ENCODE peak calls at places on chromosomes 1 and 21, in nine cellular contexts. N, G, S, L, H, W, O, J and Y are unnamed samples.

GRCh38 chr1:227459977-227460376 is 103.4 kb upstream of the ZNF678 start:
- DNase-seq in N (no peak), G (no peak), S (no peak), L (no peak), H (no peak), W (no peak), O (no peak), J (no peak), Y (no peak)

GRCh38 chr1:228986093-228986904 is 251.0 kb downstream of the RHOU start:
- DNase-seq in N (peak), G (peak), S (no peak), L (no peak), H (peak), W (no peak), O (no peak), J (no peak), Y (peak)

GRCh38 chr1:96409689-96410088 is 311.9 kb upstream of the PTBP2 start:
- DNase-seq in N (no peak), G (no peak), S (no peak), L (no peak), H (no peak), W (no peak), O (no peak), J (no peak), Y (no peak)

GRCh38 chr1:35931424-35932157 is 686 bp downstream of the AGO3 start:
- DNase-seq in N (no peak), G (no peak), S (peak), L (no peak), H (peak), W (no peak), O (no peak), J (no peak), Y (no peak)

GRCh38 chr1:64343105-64343960 is 126.6 kb upstream of the CACHD1 start:
- DNase-seq in N (no peak), G (no peak), S (no peak), L (no peak), H (no peak), W (no peak), O (no peak), J (no peak), Y (no peak)

GRCh38 chr1:8409107-8409506 is 91.2 kb downstream of the SLC45A1 start:
- DNase-seq in N (no peak), G (no peak), S (peak), L (no peak), H (no peak), W (peak), O (no peak), J (no peak), Y (no peak)

GRCh38 chr1:206890690-206891089 is 6.6 kb upstream of the IL24 start:
- DNase-seq in N (no peak), G (no peak), S (no peak), L (no peak), H (no peak), W (no peak), O (no peak), J (no peak), Y (no peak)

GRCh38 chr1:50651476-50652263 is 228.4 kb upstream of the DMRTA2 start:
- DNase-seq in N (no peak), G (no peak), S (no peak), L (no peak), H (no peak), W (no peak), O (no peak), J (no peak), Y (no peak)

GRCh38 chr1:65425697-65426096 is 5.2 kb downstream of the LEPR start:
- DNase-seq in N (no peak), G (no peak), S (no peak), L (no peak), H (no peak), W (no peak), O (no peak), J (no peak), Y (no peak)

GRCh38 chr1:233242827-233243483 is 52.6 kb downstream of the PCNX2 start:
- DNase-seq in N (no peak), G (no peak), S (no peak), L (no peak), H (no peak), W (no peak), O (no peak), J (no peak), Y (no peak)

GRCh38 chr1:180274221-180274620 is 44.2 kb downstream of the LHX4 start:
- DNase-seq in N (no peak), G (no peak), S (no peak), L (no peak), H (no peak), W (no peak), O (no peak), J (no peak), Y (no peak)

GRCh38 chr1:5830771-5831599 is 161.2 kb downstream of the NPHP4 start:
- DNase-seq in N (no peak), G (no peak), S (peak), L (no peak), H (no peak), W (no peak), O (peak), J (no peak), Y (no peak)

GRCh38 chr21:19607983-19608668 is 1204.5 kb upstream of the TMPRSS15 start:
- DNase-seq in N (no peak), G (no peak), S (no peak), L (no peak), H (no peak), W (no peak), O (no peak), J (no peak), Y (no peak)

GRCh38 chr1:161044908-161045748 is 649 bp downstream of the USF1 start:
- DNase-seq in N (no peak), G (peak), S (peak), L (peak), H (peak), W (peak), O (peak), J (peak), Y (no peak)

GRCh38 chr21:41460578-41461527 is 34.8 kb downstream of the MX1 start:
- DNase-seq in N (peak), G (peak), S (peak), L (peak), H (peak), W (peak), O (peak), J (peak), Y (no peak)

GRCh38 chr1:239814306-239814881 is 277.3 kb upstream of the FMN2 start:
- DNase-seq in N (no peak), G (no peak), S (no peak), L (no peak), H (no peak), W (no peak), O (no peak), J (no peak), Y (no peak)

GRCh38 chr1:35431173-35431599 is 126.0 kb downstream of the KIAA0319L start:
- DNase-seq in N (no peak), G (no peak), S (no peak), L (no peak), H (no peak), W (no peak), O (no peak), J (no peak), Y (no peak)

GRCh38 chr1:44559361-44559760 is 114.9 kb downstream of the TMEM53 start:
- DNase-seq in N (no peak), G (no peak), S (no peak), L (no peak), H (no peak), W (no peak), O (no peak), J (no peak), Y (no peak)

GRCh38 chr1:247538561-247538960 is 2.3 kb upstream of the OR2C3 start:
- DNase-seq in N (no peak), G (no peak), S (no peak), L (no peak), H (no peak), W (no peak), O (no peak), J (no peak), Y (no peak)

GRCh38 chr1:167454929-167455785 is 63.2 kb downstream of the CD247 start:
- DNase-seq in N (no peak), G (peak), S (peak), L (peak), H (peak), W (peak), O (peak), J (peak), Y (peak)

GRCh38 chr1:11037740-11038182 is 9.3 kb downstream of the MASP2 start:
- DNase-seq in N (peak), G (peak), S (peak), L (peak), H (peak), W (peak), O (peak), J (peak), Y (no peak)

GRCh38 chr1:28078680-28079626 is 9.5 kb downstream of the EYA3 start:
- DNase-seq in N (no peak), G (no peak), S (no peak), L (no peak), H (no peak), W (no peak), O (no peak), J (no peak), Y (no peak)

GRCh38 chr1:48677306-48678287 is 99.1 kb downstream of the BEND5 start:
- DNase-seq in N (peak), G (peak), S (peak), L (peak), H (peak), W (peak), O (peak), J (peak), Y (no peak)

GRCh38 chr1:167705250-167705649 is 16.5 kb upstream of the MPZL1 start:
- DNase-seq in N (no peak), G (no peak), S (no peak), L (no peak), H (no peak), W (no peak), O (no peak), J (no peak), Y (no peak)

GRCh38 chr1:45667321-45668111 is 18.8 kb downstream of the GPBP1L1 start:
- DNase-seq in N (no peak), G (no peak), S (no peak), L (no peak), H (no peak), W (no peak), O (no peak), J (no peak), Y (no peak)

GRCh38 chr1:117671781-117672501 is 66.1 kb downstream of the TENT5C start:
- DNase-seq in N (no peak), G (no peak), S (peak), L (no peak), H (peak), W (no peak), O (peak), J (peak), Y (no peak)
- TF ChIP-seq CTCF in N (no peak), G (peak), S (peak), L (no peak), H (peak), W (no peak), O (no peak), J (no peak), Y (no peak)

GRCh38 chr1:18947570-18947969 is 8.9 kb downstream of the IFFO2 start:
- DNase-seq in N (no peak), G (no peak), S (no peak), L (no peak), H (no peak), W (no peak), O (no peak), J (no peak), Y (no peak)

GRCh38 chr1:18948048-18948912 is 8.2 kb downstream of the IFFO2 start:
- DNase-seq in N (no peak), G (no peak), S (no peak), L (no peak), H (no peak), W (no peak), O (no peak), J (peak), Y (no peak)

GRCh38 chr1:18949689-18950414 is 6.6 kb downstream of the IFFO2 start:
- DNase-seq in N (no peak), G (no peak), S (peak), L (peak), H (no peak), W (no peak), O (peak), J (no peak), Y (no peak)

GRCh38 chr1:18950415-18951026 is 6.0 kb downstream of the IFFO2 start:
- DNase-seq in N (peak), G (peak), S (no peak), L (peak), H (peak), W (no peak), O (no peak), J (no peak), Y (no peak)

GRCh38 chr1:18948913-18949688 is 7.4 kb downstream of the IFFO2 start:
- DNase-seq in N (no peak), G (no peak), S (peak), L (no peak), H (peak), W (no peak), O (peak), J (no peak), Y (no peak)
- TF ChIP-seq CTCF in N (no peak), G (no peak), S (no peak), L (no peak), H (no peak), W (no peak), O (no peak), J (no peak), Y (no peak)

GRCh38 chr1:118247593-118247992 is 62.6 kb upstream of the SPAG17 start:
- DNase-seq in N (no peak), G (no peak), S (no peak), L (no peak), H (no peak), W (peak), O (peak), J (no peak), Y (no peak)
- TF ChIP-seq CTCF in N (no peak), G (no peak), S (peak), L (peak), H (no peak), W (peak), O (no peak), J (no peak), Y (peak)

GRCh38 chr1:14541348-14541747 is 57.1 kb upstream of the KAZN start:
- DNase-seq in N (no peak), G (no peak), S (no peak), L (no peak), H (no peak), W (no peak), O (no peak), J (no peak), Y (no peak)

GRCh38 chr1:14539309-14539708 is 59.2 kb upstream of the KAZN start:
- DNase-seq in N (no peak), G (no peak), S (no peak), L (no peak), H (no peak), W (no peak), O (no peak), J (no peak), Y (no peak)

GRCh38 chr1:14539953-14540563 is 58.4 kb upstream of the KAZN start:
- DNase-seq in N (no peak), G (no peak), S (peak), L (peak), H (no peak), W (peak), O (no peak), J (no peak), Y (no peak)

GRCh38 chr1:14535619-14536355 is 62.7 kb upstream of the KAZN start:
- DNase-seq in N (no peak), G (no peak), S (no peak), L (no peak), H (no peak), W (no peak), O (no peak), J (no peak), Y (no peak)

DNA sequence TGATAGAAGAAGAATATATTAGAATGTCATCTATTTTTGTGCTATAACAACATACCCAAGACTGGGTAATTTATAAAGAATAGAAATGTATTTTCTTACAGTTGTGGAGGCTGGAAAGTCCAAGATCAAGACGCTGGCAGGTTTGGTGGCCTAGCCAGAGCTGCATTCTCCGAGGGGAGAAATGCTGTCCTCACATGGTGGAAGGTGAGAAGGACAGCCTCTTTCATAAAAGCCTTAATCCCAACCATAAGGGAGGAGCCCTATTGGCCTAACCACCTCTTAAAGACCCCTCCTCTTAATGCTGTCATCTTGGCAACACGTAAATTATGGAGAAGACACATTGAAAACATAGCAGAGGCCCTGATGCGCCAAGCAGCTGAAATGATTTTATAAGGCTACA is 60.1 kb upstream of the KAZN start:
- DNase-seq in N (no peak), G (no peak), S (no peak), L (no peak), H (no peak), W (no peak), O (no peak), J (no peak), Y (no peak)
- TF ChIP-seq CTCF in N (no peak), G (no peak), S (no peak), L (peak), H (no peak), W (peak), O (no peak), J (no peak), Y (peak)

DNA sequence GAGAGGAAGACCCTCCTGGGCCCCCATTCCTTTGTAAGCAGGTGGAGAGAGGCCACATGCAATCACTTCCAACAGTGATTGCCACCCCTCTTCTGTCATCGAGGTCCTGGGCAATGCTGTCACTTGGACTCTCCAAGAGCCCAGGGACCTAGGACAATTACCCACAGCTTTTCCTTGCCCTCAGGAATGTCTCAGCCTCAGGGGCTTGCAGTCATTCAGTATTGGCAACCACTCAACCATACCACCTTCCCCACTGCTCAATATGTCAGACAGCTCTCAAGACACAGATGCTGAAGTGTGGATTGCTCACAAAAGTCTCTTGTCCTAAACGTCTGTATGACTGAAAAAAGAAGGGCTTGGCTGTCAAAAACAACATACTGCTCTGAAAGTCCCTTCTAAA is 87.8 kb downstream of the PTPN14 start:
- DNase-seq in N (no peak), G (no peak), S (no peak), L (no peak), H (no peak), W (no peak), O (no peak), J (no peak), Y (no peak)
- TF ChIP-seq CTCF in N (no peak), G (no peak), S (no peak), L (no peak), H (no peak), W (no peak), O (no peak), J (no peak), Y (no peak)

GRCh38 chr1:70675737-70676156 is 264.7 kb downstream of the CTH start:
- DNase-seq in N (no peak), G (no peak), S (no peak), L (peak), H (no peak), W (peak), O (peak), J (no peak), Y (no peak)
- TF ChIP-seq CTCF in N (no peak), G (no peak), S (no peak), L (no peak), H (no peak), W (peak), O (no peak), J (no peak), Y (no peak)

DNA sequence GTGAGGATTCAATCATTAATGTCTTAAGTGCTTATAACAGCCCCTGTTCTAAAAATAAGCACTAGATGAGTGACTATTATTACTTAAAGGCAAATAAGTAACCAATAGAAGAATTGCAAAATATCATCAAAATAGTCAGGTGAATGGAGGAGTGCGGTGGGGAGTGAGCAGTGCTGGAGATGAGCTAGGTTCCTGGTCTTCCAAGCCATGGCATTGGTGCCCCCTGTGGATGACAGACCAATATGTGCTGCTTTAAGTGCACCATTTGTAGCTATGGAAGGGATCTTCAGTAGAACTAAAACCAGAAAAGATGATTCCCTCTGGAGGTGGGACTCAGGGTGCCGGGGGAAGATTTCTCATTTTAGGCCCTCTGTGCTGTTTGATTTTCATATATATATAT is 46.1 kb upstream of the SLC30A1 start:
- DNase-seq in N (no peak), G (no peak), S (no peak), L (no peak), H (no peak), W (peak), O (no peak), J (no peak), Y (no peak)
- TF ChIP-seq CTCF in N (no peak), G (peak), S (no peak), L (peak), H (peak), W (peak), O (no peak), J (no peak), Y (no peak)

DNA sequence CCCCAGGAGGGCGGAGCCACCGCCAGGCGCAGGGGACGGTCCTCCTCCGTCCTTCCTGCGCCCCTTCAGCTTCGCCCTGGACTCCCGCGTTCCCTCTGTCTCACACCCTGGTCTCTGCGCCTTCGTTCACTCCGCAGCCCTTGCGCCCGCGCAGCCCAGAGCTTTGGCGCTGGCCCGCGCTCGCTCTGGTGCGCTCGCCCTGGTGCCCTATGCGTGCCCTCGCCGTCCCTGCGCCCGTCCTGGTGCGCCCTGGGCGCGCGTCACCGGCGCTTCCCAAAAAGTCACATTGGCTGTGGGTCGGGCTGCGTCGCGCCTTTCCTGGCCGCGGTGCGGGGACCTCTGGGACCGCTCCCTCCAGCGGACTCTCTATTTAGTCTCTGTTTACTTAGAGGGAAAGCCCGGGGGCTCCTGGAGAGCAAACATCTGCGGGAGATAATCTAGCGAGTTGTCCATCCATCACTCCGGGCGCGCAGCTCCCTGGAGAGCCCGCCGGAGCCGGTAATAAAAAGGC is 178.6 kb downstream of the PRDM16 start:
- DNase-seq in N (no peak), G (no peak), S (peak), L (no peak), H (no peak), W (no peak), O (peak), J (no peak), Y (no peak)
- TF ChIP-seq CTCF in N (no peak), G (no peak), S (no peak), L (no peak), H (no peak), W (no peak), O (no peak), J (no peak), Y (no peak)

DNA sequence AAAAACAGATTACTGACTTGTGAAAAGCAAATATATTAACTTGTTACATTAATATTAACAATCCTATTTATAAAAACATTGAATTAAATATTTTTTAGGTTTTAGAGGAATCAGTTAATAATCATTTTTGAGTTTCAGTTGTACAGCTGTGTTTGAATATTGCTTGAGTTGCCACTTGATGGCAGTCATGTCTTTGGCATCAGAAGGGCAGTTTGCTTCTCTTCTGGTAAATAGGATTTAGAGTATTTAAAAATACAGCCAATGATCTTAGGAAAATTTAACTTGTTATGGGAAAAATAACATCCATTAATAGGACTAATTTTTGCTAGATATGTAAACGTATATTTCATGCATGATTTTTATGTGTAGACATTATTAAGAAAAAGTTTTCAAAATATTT is 234.1 kb downstream of the NCAM2 start:
- DNase-seq in N (no peak), G (no peak), S (peak), L (no peak), H (no peak), W (no peak), O (peak), J (no peak), Y (no peak)
- TF ChIP-seq CTCF in N (no peak), G (peak), S (peak), L (no peak), H (peak), W (peak), O (peak), J (no peak), Y (peak)